ENCODE peak calls at places on chromosomes 1 and 21, in five cellular contexts. S, L, Q, M and H are unnamed samples.

GRCh38 chr1:36322786-36323635 is 434 bp downstream of the EVA1B start:
- DNase-seq in Q (peak; percentile 64), M (no peak), S (peak; percentile 56), L (peak; percentile 69), H (no peak)

GRCh38 chr1:80847904-80848303 is 952.8 kb upstream of the ADGRL2 start:
- DNase-seq in M (no peak), Q (no peak), S (no peak), L (no peak), H (no peak)

GRCh38 chr1:41851589-41851988 is 67.1 kb downstream of the HIVEP3 start:
- DNase-seq in Q (peak; percentile 68), M (no peak), S (peak; percentile 49), L (peak; percentile 71), H (no peak)

GRCh38 chr21:41121785-41122415 is 46.1 kb upstream of the BACE2 start:
- DNase-seq in Q (peak; percentile 76), M (peak; percentile 73), S (peak; percentile 73), L (peak; percentile 90), H (peak; percentile 22)

GRCh38 chr1:91827094-91828006 is 58.6 kb downstream of the TGFBR3 start:
- DNase-seq in M (no peak), S (peak; percentile 44), L (peak; percentile 38), Q (no peak), H (no peak)

GRCh38 chr1:209662879-209663327 is 10.7 kb upstream of the LAMB3 start:
- DNase-seq in S (no peak), L (no peak), M (no peak), Q (no peak), H (no peak)

GRCh38 chr1:157153743-157154142 is 15.5 kb upstream of the ETV3 start:
- DNase-seq in L (no peak), Q (no peak), M (no peak), S (no peak), H (no peak)

GRCh38 chr1:198238121-198238520 is 81.3 kb downstream of the NEK7 start:
- DNase-seq in L (no peak), S (peak; percentile 46), M (no peak), Q (no peak), H (peak; percentile 83)

GRCh38 chr1:200275816-200276453 is 133.9 kb downstream of the ZNF281 start:
- DNase-seq in S (no peak), Q (no peak), M (no peak), L (no peak), H (no peak)

GRCh38 chr1:211557894-211558625 is 20.9 kb downstream of the SLC30A1 start:
- DNase-seq in L (no peak), Q (no peak), M (no peak), S (no peak), H (no peak)